ENCODE peak calls at places on chromosomes 12 and 14, in four cellular contexts. C is dorsolateral prefrontal cortex, L is tibial artery, A is sigmoid colon. X is an unnamed sample.

GRCh38 chr12:14853966-14854365 is 10.6 kb upstream of the ART4 start:
- DNase-seq in L (peak), A (no peak), C (no peak), X (no peak)

GRCh38 chr14:77140937-77141591 is 527 bp downstream of the ZDHHC22 start:
- DNase-seq in A (no peak), C (no peak), L (no peak), X (no peak)

GRCh38 chr12:25830456-25830855 is 128.0 kb upstream of the RASSF8 start:
- DNase-seq in A (no peak), L (no peak), C (no peak), X (no peak)

GRCh38 chr12:28032811-28033537 is 60.4 kb upstream of the PTHLH start:
- DNase-seq in A (no peak), L (no peak), C (no peak), X (no peak)

GRCh38 chr14:68547305-68548193 is 245.3 kb downstream of the ZFP36L1 start:
- DNase-seq in C (peak), L (peak), A (peak), X (no peak)

GRCh38 chr12:13536219-13536910 is 339.8 kb downstream of the EMP1 start:
- DNase-seq in C (no peak), L (no peak), A (no peak), X (no peak)

GRCh38 chr12:113702796-113703195 is 231.1 kb upstream of the LHX5 start:
- DNase-seq in C (no peak), L (no peak), A (no peak), X (no peak)

GRCh38 chr12:130667421-130667960 is 48.6 kb downstream of the RIMBP2 start:
- DNase-seq in C (no peak), L (no peak), A (no peak), X (no peak)

GRCh38 chr14:105502446-105503295 is 11.6 kb downstream of the TEDC1 start:
- DNase-seq in L (no peak), A (peak), C (no peak), X (no peak)

GRCh38 chr14:93163570-93163969 is 21.1 kb downstream of the MOAP1 start:
- DNase-seq in L (no peak), C (no peak), A (no peak), X (no peak)

GRCh38 chr14:82621881-82622450 is 1088.3 kb upstream of the SEL1L start:
- DNase-seq in C (no peak), A (peak), L (no peak), X (no peak)

GRCh38 chr12:131832393-131833231 is 4.4 kb downstream of the MMP17 start:
- DNase-seq in C (peak), L (peak), A (peak), X (no peak)

GRCh38 chr12:99910342-99910741 is 74.4 kb downstream of the ANKS1B start:
- DNase-seq in C (no peak), A (no peak), L (no peak), X (no peak)

GRCh38 chr14:58571256-58571655 is 66.5 kb upstream of the DACT1 start:
- DNase-seq in A (no peak), C (no peak), L (no peak), X (no peak)

GRCh38 chr14:92952497-92953298 is 29.7 kb downstream of the CHGA start:
- DNase-seq in L (peak), A (no peak), C (peak), X (no peak)

GRCh38 chr12:99618657-99619056 is 28.9 kb upstream of the GARIN6 start:
- DNase-seq in A (no peak), C (no peak), L (no peak), X (no peak)

GRCh38 chr12:132224484-132224883 is 80.2 kb downstream of the NOC4L start:
- DNase-seq in C (no peak), L (no peak), A (no peak), X (no peak)

GRCh38 chr12:26150737-26151450 is 26.1 kb upstream of the BHLHE41 start:
- DNase-seq in L (no peak), A (no peak), C (no peak), X (no peak)

GRCh38 chr12:81573228-81573627 is 185.9 kb downstream of the PPFIA2 start:
- DNase-seq in L (no peak), A (no peak), C (no peak), X (peak)

GRCh38 chr12:68350753-68351152 is 18.6 kb upstream of the MDM1 start:
- DNase-seq in A (no peak), C (no peak), L (no peak), X (no peak)

GRCh38 chr12:46357438-46358324 is 14.9 kb downstream of the SLC38A2 start:
- DNase-seq in A (no peak), C (no peak), L (no peak), X (no peak)

GRCh38 chr12:6118891-6119568 is 5.4 kb downstream of the VWF start:
- DNase-seq in A (no peak), C (no peak), L (no peak), X (no peak)

GRCh38 chr14:101616202-101616601 is 54.9 kb downstream of the DIO3 start:
- DNase-seq in L (no peak), C (no peak), A (no peak), X (no peak)

GRCh38 chr14:97536421-97536820 is 739.2 kb downstream of the VRK1 start:
- DNase-seq in C (no peak), L (no peak), A (no peak), X (no peak)

GRCh38 chr12:122866950-122867607 is 28.8 kb downstream of the VPS37B start:
- DNase-seq in L (no peak), A (peak), C (no peak), X (no peak)

GRCh38 chr12:24997970-24998582 is 49.2 kb upstream of the BCAT1 start:
- DNase-seq in L (no peak), C (no peak), A (no peak), X (peak)

GRCh38 chr14:72000907-72001306 is 68.7 kb downstream of the RGS6 start:
- DNase-seq in C (peak), L (peak), A (no peak), X (no peak)

GRCh38 chr14:85235868-85236267 is 294.1 kb upstream of the FLRT2 start:
- DNase-seq in C (no peak), L (no peak), A (no peak), X (no peak)

GRCh38 chr12:129075451-129076208 is 222.4 kb downstream of the GLT1D1 start:
- DNase-seq in C (no peak), A (no peak), L (no peak), X (no peak)

GRCh38 chr14:104293851-104294627 is 155.7 kb downstream of the KIF26A start:
- DNase-seq in C (no peak), L (peak), A (peak), X (no peak)

GRCh38 chr14:59055439-59056045 is 132.9 kb upstream of the DAAM1 start:
- DNase-seq in A (no peak), L (peak), C (peak), X (peak)

GRCh38 chr12:70895956-70896355 is 24.6 kb downstream of the PTPRR start:
- DNase-seq in A (no peak), L (no peak), C (no peak), X (no peak)

GRCh38 chr12:25424186-25424854 is 128.8 kb downstream of the LMNTD1 start:
- DNase-seq in C (no peak), L (no peak), A (no peak), X (no peak)

DNA sequence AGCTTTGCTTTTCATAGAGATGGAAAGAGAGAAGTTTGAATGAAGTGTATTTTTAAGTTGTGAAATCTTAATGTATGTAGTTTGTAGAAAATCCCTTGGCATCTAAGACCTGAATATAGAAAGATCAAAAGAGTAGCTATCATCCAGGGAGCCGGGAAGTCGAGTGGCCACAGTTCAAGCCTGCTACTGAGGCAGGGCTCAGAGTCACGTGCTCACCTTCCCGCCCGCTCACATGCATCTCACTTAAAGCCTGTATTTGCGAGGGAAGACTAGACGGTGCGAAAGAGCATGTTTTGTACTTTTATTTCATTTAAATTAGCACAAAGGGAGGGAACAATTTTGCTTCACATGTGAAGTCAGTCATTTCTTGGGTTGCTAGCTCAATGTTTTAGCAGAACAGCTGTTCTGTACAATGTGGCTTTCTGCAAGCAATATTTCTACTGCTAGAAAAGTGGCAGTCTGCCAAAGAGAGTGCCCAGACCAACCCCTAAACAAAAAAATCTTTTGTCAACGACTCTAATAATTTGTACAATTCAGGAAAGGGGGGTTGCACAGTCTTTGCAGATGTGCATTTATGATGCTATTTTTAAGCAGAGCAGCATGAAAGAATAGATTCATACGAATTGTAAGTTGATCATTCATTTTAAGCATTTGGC is 290.7 kb downstream of the NPAS3 start:
- DNase-seq in L (no peak), A (no peak), C (peak), X (no peak)
- H3K4me3 ChIP-seq in L (no peak), A (no peak), C (peak), X (no peak)

GRCh38 chr14:94598816-94599655 is 13.2 kb upstream of the SERPINA3 start:
- DNase-seq in L (peak), C (peak), A (peak), X (peak)
- TF ChIP-seq CTCF in L (no peak), C (peak), A (no peak), X (peak)

GRCh38 chr14:21054768-21055145 is 2.9 kb upstream of the RNASE8 start:
- DNase-seq in L (no peak), C (no peak), A (no peak), X (no peak)
- H3K4me3 ChIP-seq in L (no peak), C (no peak), A (no peak), X (no peak)

GRCh38 chr12:69602954-69603353 is 7.8 kb downstream of the LRRC10 start:
- DNase-seq in L (no peak), A (no peak), C (no peak), X (no peak)
- TF ChIP-seq CTCF in L (no peak), A (no peak), C (no peak), X (peak)

GRCh38 chr12:72274926-72275325 is 2.8 kb downstream of the TRHDE start:
- DNase-seq in A (no peak), C (no peak), L (no peak), X (no peak)
- H3K4me3 ChIP-seq in A (no peak), C (peak), L (peak), X (no peak)

GRCh38 chr12:2768224-2768961 is 26.4 kb upstream of the FKBP4 start:
- DNase-seq in C (no peak), A (no peak), L (no peak), X (no peak)
- TF ChIP-seq CTCF in C (no peak), A (no peak), L (no peak), X (no peak)

X was measured in retinal pigment epithelial cell.